ENCODE peak calls at places on chromosomes 3 and 15, in six cellular contexts. L is progenitor cell of endocrine pancreas; H is HFFc6; J is CD8-positive, alpha-beta T cell; Y is SK-N-SH; M is endothelial cell. V is an unnamed sample.

GRCh38 chr15:28098766-28099554 is at the start of gene OCA2:
- DNase-seq in L (peak), H (no peak), J (no peak), Y (peak), M (peak), V (peak)

GRCh38 chr15:40379853-40380252 is 2.7 kb upstream of the KNSTRN start:
- DNase-seq in L (no peak), H (peak), J (no peak), Y (no peak), M (no peak), V (no peak)

GRCh38 chr15:73378089-73378488 is 9.3 kb upstream of the HCN4 start:
- DNase-seq in L (no peak), H (no peak), J (no peak), Y (no peak), M (no peak), V (no peak)

GRCh38 chr15:27535445-27536129 is 563.5 kb downstream of the OCA2 start:
- DNase-seq in L (no peak), H (no peak), J (no peak), Y (peak), M (no peak), V (no peak)

GRCh38 chr3:131031660-131032059 is 5.0 kb downstream of the NEK11 start:
- DNase-seq in L (no peak), H (no peak), J (no peak), Y (no peak), M (no peak), V (no peak)

GRCh38 chr15:67068724-67069400 is 3.5 kb downstream of the SMAD3 start:
- DNase-seq in L (no peak), H (no peak), J (no peak), Y (no peak), M (no peak), V (no peak)

GRCh38 chr3:126558336-126559071 is at the start of gene C3orf22:
- DNase-seq in L (peak), H (no peak), J (no peak), Y (peak), M (peak), V (no peak)

GRCh38 chr15:40511472-40512133 is 40.8 kb downstream of the CHST14 start:
- DNase-seq in L (peak), H (peak), J (no peak), Y (peak), M (peak), V (no peak)

GRCh38 chr3:46089237-46090011 is 62.1 kb upstream of the XCR1 start:
- DNase-seq in L (no peak), H (peak), J (no peak), Y (no peak), M (no peak), V (peak)

GRCh38 chr3:142366434-142366833 is 81.4 kb downstream of the XRN1 start:
- DNase-seq in L (no peak), H (peak), J (no peak), Y (peak), M (no peak), V (no peak)

GRCh38 chr15:47485419-47485818 is 231.9 kb upstream of the SEMA6D start:
- DNase-seq in L (no peak), H (peak), J (no peak), Y (no peak), M (no peak), V (no peak)

GRCh38 chr3:112973325-112974177 is 1.4 kb downstream of the CD200R1 start:
- DNase-seq in L (no peak), H (no peak), J (no peak), Y (no peak), M (no peak), V (no peak)

GRCh38 chr15:37517106-37517505 is 416.8 kb upstream of the MEIS2 start:
- DNase-seq in L (no peak), H (no peak), J (no peak), Y (no peak), M (no peak), V (no peak)

GRCh38 chr3:149167898-149168297 is 38.5 kb downstream of the HPS3 start:
- DNase-seq in L (no peak), H (no peak), J (no peak), Y (no peak), M (no peak), V (no peak)

GRCh38 chr3:116102037-116102436 is 343.2 kb downstream of the LSAMP start:
- DNase-seq in L (no peak), H (no peak), J (no peak), Y (no peak), M (no peak), V (no peak)
- TF ChIP-seq CTCF in L (no peak), H (no peak), J (no peak), Y (peak), M (no peak), V (no peak)

GRCh38 chr3:65425880-65426279 is 612.8 kb downstream of the MAGI1 start:
- DNase-seq in L (no peak), H (peak), J (no peak), Y (peak), M (peak), V (no peak)
- TF ChIP-seq CTCF in L (peak), H (peak), J (no peak), Y (peak), M (no peak), V (no peak)

GRCh38 chr3:25962255-25962654 is 172.4 kb downstream of the OXSM start:
- DNase-seq in L (no peak), H (no peak), J (no peak), Y (no peak), M (no peak), V (no peak)
- TF ChIP-seq CTCF in L (peak), H (no peak), J (no peak), Y (no peak), M (no peak), V (no peak)

GRCh38 chr3:57555316-57555715 is 758 bp upstream of the PDE12 start:
- DNase-seq in L (no peak), H (no peak), J (no peak), Y (peak), M (no peak), V (no peak)

GRCh38 chr3:57557088-57557537 is 1.0 kb downstream of the PDE12 start:
- DNase-seq in L (no peak), H (peak), J (peak), Y (peak), M (peak), V (peak)

GRCh38 chr3:57559526-57559925 is 3.5 kb downstream of the PDE12 start:
- DNase-seq in L (no peak), H (peak), J (no peak), Y (no peak), M (no peak), V (no peak)

GRCh38 chr3:57556459-57557087 is 499 bp downstream of the PDE12 start:
- DNase-seq in L (peak), H (no peak), J (peak), Y (no peak), M (peak), V (no peak)

GRCh38 chr3:57555738-57556458 is at the start of gene PDE12:
- DNase-seq in L (peak), H (peak), J (peak), Y (peak), M (peak), V (peak)
- TF ChIP-seq CTCF in L (peak), H (no peak), J (no peak), Y (no peak), M (no peak), V (no peak)

DNA sequence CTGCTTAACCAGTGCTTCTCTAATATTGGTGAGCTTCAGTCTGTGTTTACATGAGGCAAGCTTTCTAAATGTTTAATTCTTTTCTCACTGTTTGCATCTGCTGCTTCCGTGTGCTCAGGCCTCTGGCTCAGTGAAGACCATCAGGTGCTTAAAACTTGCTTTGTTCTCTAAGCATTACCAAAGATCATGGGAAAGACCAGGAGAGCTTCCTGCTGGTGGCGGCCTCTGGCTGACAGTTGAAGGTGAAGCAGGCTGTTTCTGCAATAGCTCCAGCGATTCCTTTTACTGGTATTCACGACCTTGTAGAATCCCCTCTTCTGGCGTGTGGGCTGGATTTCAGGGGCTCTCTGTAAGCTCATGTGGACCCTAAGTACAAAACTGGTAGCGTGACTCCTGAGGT is 45.1 kb downstream of the EDEM1 start:
- DNase-seq in L (no peak), H (no peak), J (no peak), Y (no peak), M (no peak), V (no peak)
- TF ChIP-seq CTCF in L (no peak), H (peak), J (no peak), Y (no peak), M (no peak), V (no peak)

GRCh38 chr3:94349310-94349848 is 286.5 kb downstream of the NSUN3 start:
- DNase-seq in L (no peak), H (no peak), J (no peak), Y (no peak), M (no peak), V (no peak)
- TF ChIP-seq CTCF in L (no peak), H (no peak), J (no peak), Y (no peak), M (no peak), V (no peak)

GRCh38 chr3:28348637-28349396 is at the start of the genes AZI2 and ZCWPW2:
- DNase-seq in L (peak), H (peak), J (peak), Y (peak), M (peak), V (peak)
- TF ChIP-seq CTCF in L (peak), H (peak), J (no peak), Y (peak), M (no peak), V (no peak)

V was measured in CD14-positive monocyte.